ENCODE peak calls at places on chromosomes 12 and 14, in six cellular contexts. One of them, this sample, is unnamed.

GRCh38 chr12:99278899-99279298 is 368.7 kb upstream of the GARIN6 start:
- DNase-seq in fibroblast of pulmonary artery: no peak
- DNase-seq in HepG2: no peak
- DNase-seq in dorsolateral prefrontal cortex: no peak
- DNase-seq in DND-41: no peak
- DNase-seq in AG09309: no peak
- DNase-seq in this sample: no peak

GRCh38 chr14:50964683-50965390 is 20.6 kb upstream of the PYGL start:
- DNase-seq in AG09309: peak
- DNase-seq in HepG2: peak
- DNase-seq in fibroblast of pulmonary artery: peak
- DNase-seq in dorsolateral prefrontal cortex: no peak
- DNase-seq in DND-41: no peak
- DNase-seq in this sample: peak

GRCh38 chr14:34161351-34162169 is 210.7 kb upstream of the EGLN3 start:
- DNase-seq in DND-41: no peak
- DNase-seq in fibroblast of pulmonary artery: no peak
- DNase-seq in HepG2: no peak
- DNase-seq in AG09309: no peak
- DNase-seq in dorsolateral prefrontal cortex: no peak
- DNase-seq in this sample: no peak

GRCh38 chr12:29073631-29074239 is 75.3 kb upstream of the FAR2 start:
- DNase-seq in AG09309: peak
- DNase-seq in HepG2: peak
- DNase-seq in fibroblast of pulmonary artery: peak
- DNase-seq in DND-41: peak
- DNase-seq in dorsolateral prefrontal cortex: no peak
- DNase-seq in this sample: no peak

GRCh38 chr12:53474077-53474476 is 22.2 kb downstream of the PCBP2 start:
- DNase-seq in dorsolateral prefrontal cortex: no peak
- DNase-seq in HepG2: no peak
- DNase-seq in fibroblast of pulmonary artery: no peak
- DNase-seq in AG09309: no peak
- DNase-seq in DND-41: no peak
- DNase-seq in this sample: no peak

GRCh38 chr12:56636118-56636674 is 6.1 kb upstream of the BAZ2A start:
- DNase-seq in DND-41: peak
- DNase-seq in AG09309: peak
- DNase-seq in dorsolateral prefrontal cortex: peak
- DNase-seq in HepG2: peak
- DNase-seq in fibroblast of pulmonary artery: peak
- DNase-seq in this sample: peak

GRCh38 chr14:61581955-61582615 is 113.2 kb upstream of the HIF1A start:
- DNase-seq in HepG2: no peak
- DNase-seq in dorsolateral prefrontal cortex: no peak
- DNase-seq in AG09309: no peak
- DNase-seq in fibroblast of pulmonary artery: no peak
- DNase-seq in DND-41: no peak
- DNase-seq in this sample: no peak

GRCh38 chr14:37034410-37035285 is 137.8 kb downstream of the SLC25A21 start:
- DNase-seq in AG09309: peak
- DNase-seq in dorsolateral prefrontal cortex: no peak
- DNase-seq in DND-41: no peak
- DNase-seq in HepG2: no peak
- DNase-seq in fibroblast of pulmonary artery: peak
- DNase-seq in this sample: no peak

GRCh38 chr14:77980475-77981321 is 180.8 kb downstream of the ADCK1 start:
- DNase-seq in AG09309: no peak
- DNase-seq in fibroblast of pulmonary artery: no peak
- DNase-seq in HepG2: no peak
- DNase-seq in DND-41: no peak
- DNase-seq in dorsolateral prefrontal cortex: peak
- DNase-seq in this sample: no peak

GRCh38 chr14:20781805-20782204 is 737 bp downstream of the RNASE6 start:
- DNase-seq in DND-41: peak
- DNase-seq in dorsolateral prefrontal cortex: no peak
- DNase-seq in fibroblast of pulmonary artery: no peak
- DNase-seq in AG09309: no peak
- DNase-seq in HepG2: no peak
- DNase-seq in this sample: no peak

GRCh38 chr12:53676715-53677611 is 1.1 kb upstream of the ATP5MC2 start:
- DNase-seq in AG09309: no peak
- DNase-seq in DND-41: no peak
- DNase-seq in dorsolateral prefrontal cortex: no peak
- DNase-seq in HepG2: no peak
- DNase-seq in fibroblast of pulmonary artery: peak
- DNase-seq in this sample: no peak

GRCh38 chr12:111330800-111331752 is 37.8 kb downstream of the PHETA1 start:
- DNase-seq in dorsolateral prefrontal cortex: no peak
- DNase-seq in fibroblast of pulmonary artery: peak
- DNase-seq in DND-41: peak
- DNase-seq in HepG2: peak
- DNase-seq in AG09309: peak
- DNase-seq in this sample: peak

GRCh38 chr12:82522762-82523161 is 163.9 kb upstream of the TMTC2 start:
- DNase-seq in fibroblast of pulmonary artery: no peak
- DNase-seq in AG09309: no peak
- DNase-seq in DND-41: no peak
- DNase-seq in dorsolateral prefrontal cortex: no peak
- DNase-seq in HepG2: no peak
- DNase-seq in this sample: no peak

GRCh38 chr12:95114766-95115450 is 41.5 kb upstream of the NR2C1 start:
- DNase-seq in HepG2: no peak
- DNase-seq in AG09309: no peak
- DNase-seq in fibroblast of pulmonary artery: no peak
- DNase-seq in DND-41: no peak
- DNase-seq in dorsolateral prefrontal cortex: no peak
- DNase-seq in this sample: peak

GRCh38 chr12:118288174-118288573 is 84.5 kb downstream of the TAOK3 start:
- DNase-seq in dorsolateral prefrontal cortex: no peak
- DNase-seq in AG09309: no peak
- DNase-seq in fibroblast of pulmonary artery: no peak
- DNase-seq in HepG2: no peak
- DNase-seq in DND-41: no peak
- DNase-seq in this sample: no peak

GRCh38 chr12:15558915-15559528 is 230.2 kb downstream of the EPS8 start:
- DNase-seq in HepG2: no peak
- DNase-seq in DND-41: no peak
- DNase-seq in dorsolateral prefrontal cortex: no peak
- DNase-seq in fibroblast of pulmonary artery: peak
- DNase-seq in AG09309: peak
- DNase-seq in this sample: no peak

GRCh38 chr14:60183724-60184596 is 18.8 kb upstream of the DHRS7 start:
- DNase-seq in fibroblast of pulmonary artery: peak
- DNase-seq in DND-41: peak
- DNase-seq in dorsolateral prefrontal cortex: no peak
- DNase-seq in AG09309: peak
- DNase-seq in HepG2: peak
- DNase-seq in this sample: peak

GRCh38 chr14:68548194-68549056 is 244.4 kb downstream of the ZFP36L1 start:
- DNase-seq in DND-41: no peak
- DNase-seq in AG09309: peak
- DNase-seq in fibroblast of pulmonary artery: peak
- DNase-seq in dorsolateral prefrontal cortex: peak
- DNase-seq in HepG2: no peak
- DNase-seq in this sample: peak

GRCh38 chr12:110796952-110797351 is 49.8 kb upstream of the CCDC63 start:
- DNase-seq in DND-41: no peak
- DNase-seq in AG09309: no peak
- DNase-seq in HepG2: no peak
- DNase-seq in fibroblast of pulmonary artery: no peak
- DNase-seq in dorsolateral prefrontal cortex: no peak
- DNase-seq in this sample: no peak

GRCh38 chr12:89461649-89462612 is 62.7 kb downstream of the GALNT4 start:
- DNase-seq in HepG2: peak
- DNase-seq in fibroblast of pulmonary artery: peak
- DNase-seq in dorsolateral prefrontal cortex: no peak
- DNase-seq in DND-41: no peak
- DNase-seq in AG09309: peak
- DNase-seq in this sample: peak

GRCh38 chr14:44982594-44982993 is 20.6 kb downstream of the TOGARAM1 start:
- DNase-seq in HepG2: no peak
- DNase-seq in fibroblast of pulmonary artery: no peak
- DNase-seq in dorsolateral prefrontal cortex: no peak
- DNase-seq in AG09309: no peak
- DNase-seq in DND-41: no peak
- DNase-seq in this sample: no peak

GRCh38 chr12:50039151-50039835 is 14.0 kb upstream of the RACGAP1 start:
- DNase-seq in HepG2: peak
- DNase-seq in AG09309: no peak
- DNase-seq in DND-41: peak
- DNase-seq in dorsolateral prefrontal cortex: peak
- DNase-seq in fibroblast of pulmonary artery: peak
- DNase-seq in this sample: peak

GRCh38 chr12:74292351-74293194 is 245.1 kb upstream of the ATXN7L3B start:
- DNase-seq in HepG2: no peak
- DNase-seq in AG09309: no peak
- DNase-seq in DND-41: no peak
- DNase-seq in fibroblast of pulmonary artery: no peak
- DNase-seq in dorsolateral prefrontal cortex: no peak
- DNase-seq in this sample: no peak

DNA sequence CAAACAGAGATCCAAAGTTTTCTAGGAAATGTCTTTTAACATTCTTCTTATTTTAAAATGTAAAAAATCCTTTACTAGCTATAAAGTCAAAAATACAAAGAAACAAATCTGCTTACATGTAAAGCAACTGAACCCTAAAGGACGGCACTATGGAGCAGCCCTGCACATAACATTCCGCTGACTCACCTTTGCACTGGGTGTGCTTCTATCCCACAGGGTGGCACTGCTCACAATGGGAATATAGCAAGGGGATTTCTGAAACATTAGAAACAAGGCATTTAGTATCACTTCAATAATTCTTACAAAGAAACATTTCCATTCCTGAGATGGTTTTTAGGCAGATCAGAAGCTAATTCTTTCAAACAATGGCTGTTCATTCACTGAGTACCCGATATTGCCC is 94.3 kb downstream of the C12orf42 start:
- DNase-seq in DND-41: no peak
- DNase-seq in fibroblast of pulmonary artery: no peak
- DNase-seq in AG09309: no peak
- DNase-seq in HepG2: peak
- DNase-seq in dorsolateral prefrontal cortex: no peak
- DNase-seq in this sample: no peak
- TF ChIP-seq CTCF in DND-41: peak
- TF ChIP-seq CTCF in fibroblast of pulmonary artery: no peak
- TF ChIP-seq CTCF in AG09309: no peak
- TF ChIP-seq CTCF in HepG2: peak
- TF ChIP-seq CTCF in dorsolateral prefrontal cortex: no peak
- TF ChIP-seq CTCF in this sample: no peak

GRCh38 chr12:67067453-67068203 is 201.5 kb upstream of the CAND1 start:
- DNase-seq in fibroblast of pulmonary artery: no peak
- DNase-seq in HepG2: no peak
- DNase-seq in AG09309: no peak
- DNase-seq in DND-41: no peak
- DNase-seq in dorsolateral prefrontal cortex: no peak
- DNase-seq in this sample: peak
- TF ChIP-seq CTCF in fibroblast of pulmonary artery: no peak
- TF ChIP-seq CTCF in HepG2: no peak
- TF ChIP-seq CTCF in AG09309: no peak
- TF ChIP-seq CTCF in DND-41: no peak
- TF ChIP-seq CTCF in dorsolateral prefrontal cortex: no peak
- TF ChIP-seq CTCF in this sample: no peak

DNA sequence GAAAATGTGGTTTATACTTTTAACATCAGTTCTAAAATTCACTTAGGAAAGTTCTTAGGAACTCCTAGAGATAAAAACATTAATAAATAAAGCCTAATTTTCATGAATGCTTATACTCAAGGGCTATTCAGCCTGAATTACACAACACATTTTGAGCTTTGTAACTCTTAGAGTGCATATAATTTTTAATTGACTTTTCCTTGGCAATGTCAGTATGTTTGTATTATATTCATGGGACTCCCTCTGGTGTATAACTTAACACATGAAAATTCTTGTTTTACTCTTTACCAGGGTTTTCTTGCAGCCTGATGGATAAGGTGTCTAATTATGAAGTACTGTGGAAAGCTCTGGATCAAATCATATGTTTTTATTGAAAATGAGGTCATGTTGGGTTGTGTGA is 150.6 kb upstream of the HMGA2 start:
- DNase-seq in dorsolateral prefrontal cortex: no peak
- DNase-seq in fibroblast of pulmonary artery: peak
- DNase-seq in DND-41: no peak
- DNase-seq in HepG2: no peak
- DNase-seq in AG09309: no peak
- DNase-seq in this sample: no peak
- TF ChIP-seq CTCF in dorsolateral prefrontal cortex: no peak
- TF ChIP-seq CTCF in fibroblast of pulmonary artery: peak
- TF ChIP-seq CTCF in DND-41: no peak
- TF ChIP-seq CTCF in HepG2: no peak
- TF ChIP-seq CTCF in AG09309: no peak
- TF ChIP-seq CTCF in this sample: peak

GRCh38 chr14:100770046-100770445 is 43.4 kb downstream of the DLK1 start:
- DNase-seq in fibroblast of pulmonary artery: no peak
- DNase-seq in dorsolateral prefrontal cortex: no peak
- DNase-seq in HepG2: no peak
- DNase-seq in DND-41: no peak
- DNase-seq in AG09309: no peak
- DNase-seq in this sample: no peak
- TF ChIP-seq CTCF in fibroblast of pulmonary artery: no peak
- TF ChIP-seq CTCF in dorsolateral prefrontal cortex: no peak
- TF ChIP-seq CTCF in HepG2: no peak
- TF ChIP-seq CTCF in DND-41: no peak
- TF ChIP-seq CTCF in AG09309: no peak
- TF ChIP-seq CTCF in this sample: no peak

GRCh38 chr12:132471858-132472255 is 18.1 kb upstream of the FBRSL1 start:
- DNase-seq in AG09309: no peak
- DNase-seq in dorsolateral prefrontal cortex: no peak
- DNase-seq in HepG2: no peak
- DNase-seq in fibroblast of pulmonary artery: no peak
- DNase-seq in DND-41: no peak
- DNase-seq in this sample: no peak

GRCh38 chr12:132470417-132470816 is 19.5 kb upstream of the FBRSL1 start:
- DNase-seq in fibroblast of pulmonary artery: no peak
- DNase-seq in DND-41: no peak
- DNase-seq in HepG2: no peak
- DNase-seq in dorsolateral prefrontal cortex: no peak
- DNase-seq in AG09309: no peak
- DNase-seq in this sample: no peak

GRCh38 chr12:132472386-132472785 is 17.6 kb upstream of the FBRSL1 start:
- DNase-seq in fibroblast of pulmonary artery: no peak
- DNase-seq in AG09309: no peak
- DNase-seq in dorsolateral prefrontal cortex: no peak
- DNase-seq in HepG2: no peak
- DNase-seq in DND-41: no peak
- DNase-seq in this sample: no peak

GRCh38 chr12:132469423-132469822 is 20.5 kb upstream of the FBRSL1 start:
- DNase-seq in AG09309: no peak
- DNase-seq in HepG2: no peak
- DNase-seq in dorsolateral prefrontal cortex: no peak
- DNase-seq in DND-41: no peak
- DNase-seq in fibroblast of pulmonary artery: no peak
- DNase-seq in this sample: no peak

GRCh38 chr12:132471011-132471857 is 18.7 kb upstream of the FBRSL1 start:
- DNase-seq in HepG2: peak
- DNase-seq in dorsolateral prefrontal cortex: no peak
- DNase-seq in DND-41: no peak
- DNase-seq in AG09309: no peak
- DNase-seq in fibroblast of pulmonary artery: no peak
- DNase-seq in this sample: peak
- TF ChIP-seq CTCF in HepG2: no peak
- TF ChIP-seq CTCF in dorsolateral prefrontal cortex: no peak
- TF ChIP-seq CTCF in DND-41: no peak
- TF ChIP-seq CTCF in AG09309: no peak
- TF ChIP-seq CTCF in fibroblast of pulmonary artery: no peak
- TF ChIP-seq CTCF in this sample: no peak